ENCODE peak calls at places on chromosome 14, in four cellular contexts. T is adrenal gland; D is glutamatergic neuron; N is CD8-positive, alpha-beta T cell. B is an unnamed sample.

GRCh38 chr14:56199095-56199975 is 81.1 kb downstream of the PELI2 start:
- DNase-seq in D (no peak), T (peak), N (no peak), B (no peak)

GRCh38 chr14:85596562-85596961 is 66.6 kb downstream of the FLRT2 start:
- DNase-seq in D (no peak), N (no peak), T (no peak), B (no peak)

GRCh38 chr14:103199141-103199540 is 75.9 kb downstream of the TNFAIP2 start:
- DNase-seq in N (no peak), D (no peak), T (no peak), B (no peak)

GRCh38 chr14:22650960-22651521 is 6.9 kb upstream of the OR6J1 start:
- DNase-seq in N (no peak), T (no peak), D (no peak), B (no peak)

GRCh38 chr14:100307215-100308111 is 1.2 kb upstream of the SLC25A29 start:
- DNase-seq in D (peak), T (peak), N (no peak), B (peak)

GRCh38 chr14:53062856-53063255 is 90.3 kb downstream of the DDHD1 start:
- DNase-seq in N (no peak), T (no peak), D (no peak), B (no peak)

GRCh38 chr14:58280954-58281787 is 17.2 kb upstream of the ARID4A start:
- DNase-seq in N (no peak), D (no peak), T (peak), B (no peak)

GRCh38 chr14:23572841-23573240 is 5.2 kb upstream of the AP1G2 start:
- DNase-seq in T (no peak), N (no peak), D (no peak), B (no peak)

GRCh38 chr14:32618991-32619390 is 289.9 kb downstream of the AKAP6 start:
- DNase-seq in N (no peak), D (no peak), T (no peak), B (no peak)

GRCh38 chr14:66746316-66747006 is 238.5 kb downstream of the GPHN start:
- DNase-seq in T (peak), N (no peak), D (no peak), B (no peak)

GRCh38 chr14:26966942-26967341 is 369.1 kb upstream of the NOVA1 start:
- DNase-seq in N (no peak), D (no peak), T (no peak), B (no peak)

GRCh38 chr14:77199590-77199989 is 18.0 kb downstream of the TMEM63C start:
- DNase-seq in D (no peak), N (no peak), T (no peak), B (no peak)

GRCh38 chr14:62546862-62547474 is 498.3 kb downstream of the KCNH5 start:
- DNase-seq in T (no peak), N (no peak), D (no peak), B (no peak)

GRCh38 chr14:98244162-98244948 is 1027.6 kb downstream of the BCL11B start:
- DNase-seq in T (no peak), N (no peak), D (no peak), B (no peak)

GRCh38 chr14:105316968-105317498 is 2.5 kb downstream of the PACS2 start:
- DNase-seq in N (no peak), T (peak), D (no peak), B (no peak)

GRCh38 chr14:58572092-58572853 is 65.5 kb upstream of the DACT1 start:
- DNase-seq in N (no peak), D (no peak), T (no peak), B (no peak)

GRCh38 chr14:103504991-103505565 is 17.6 kb downstream of the CKB start:
- DNase-seq in D (no peak), T (peak), N (no peak), B (no peak)

GRCh38 chr14:71333705-71334104 is 426.4 kb downstream of the PCNX1 start:
- DNase-seq in N (no peak), T (no peak), D (no peak), B (no peak)

GRCh38 chr14:35193161-35193560 is 70.8 kb downstream of the PRORP start:
- DNase-seq in T (no peak), D (no peak), N (no peak), B (no peak)

GRCh38 chr14:50342211-50343080 is 30.3 kb downstream of the DMAC2L start:
- DNase-seq in N (peak), D (peak), T (peak), B (no peak)

GRCh38 chr14:88667555-88668273 is 104.9 kb downstream of the ZC3H14 start:
- DNase-seq in N (no peak), T (peak), D (peak), B (peak)

GRCh38 chr14:104403421-104404220 is 175.9 kb upstream of the C14orf180 start:
- DNase-seq in T (peak), N (no peak), D (no peak), B (no peak)

GRCh38 chr14:27945512-27945911 is 821.1 kb upstream of the FOXG1 start:
- DNase-seq in T (no peak), N (no peak), D (no peak), B (no peak)

GRCh38 chr14:72611956-72612500 is 281.9 kb downstream of the DPF3 start:
- DNase-seq in N (no peak), D (no peak), T (peak), B (peak)

GRCh38 chr14:99479903-99480855 is 480 bp downstream of the SETD3 start:
- DNase-seq in T (peak), D (peak), N (no peak), B (peak)

GRCh38 chr14:90756755-90757345 is 59.4 kb downstream of the TTC7B start:
- DNase-seq in T (no peak), D (no peak), N (no peak), B (no peak)

GRCh38 chr14:34501997-34502396 is 37.5 kb downstream of the EAPP start:
- DNase-seq in D (no peak), N (no peak), T (no peak), B (no peak)

GRCh38 chr14:34507459-34507858 is 32.0 kb downstream of the EAPP start:
- DNase-seq in N (no peak), T (no peak), D (no peak), B (no peak)

GRCh38 chr14:33435911-33436310 is 497.2 kb downstream of the NPAS3 start:
- DNase-seq in N (no peak), D (no peak), T (no peak), B (no peak)

GRCh38 chr14:36096090-36096489 is 80.4 kb downstream of the PTCSC3 start:
- DNase-seq in N (no peak), T (no peak), D (no peak), B (no peak)

GRCh38 chr14:76968621-76969063 is 59.9 kb downstream of the IRF2BPL start:
- DNase-seq in N (no peak), T (no peak), D (no peak), B (no peak)

GRCh38 chr14:76257842-76258397 is 106.2 kb downstream of the GPATCH2L start:
- DNase-seq in T (no peak), N (no peak), D (no peak), B (no peak)

GRCh38 chr14:68961361-68961760 is 17.7 kb downstream of the ACTN1 start:
- DNase-seq in T (no peak), D (no peak), N (no peak), B (no peak)
- TF ChIP-seq CTCF in T (no peak), D (no peak), N (no peak), B (no peak)

DNA sequence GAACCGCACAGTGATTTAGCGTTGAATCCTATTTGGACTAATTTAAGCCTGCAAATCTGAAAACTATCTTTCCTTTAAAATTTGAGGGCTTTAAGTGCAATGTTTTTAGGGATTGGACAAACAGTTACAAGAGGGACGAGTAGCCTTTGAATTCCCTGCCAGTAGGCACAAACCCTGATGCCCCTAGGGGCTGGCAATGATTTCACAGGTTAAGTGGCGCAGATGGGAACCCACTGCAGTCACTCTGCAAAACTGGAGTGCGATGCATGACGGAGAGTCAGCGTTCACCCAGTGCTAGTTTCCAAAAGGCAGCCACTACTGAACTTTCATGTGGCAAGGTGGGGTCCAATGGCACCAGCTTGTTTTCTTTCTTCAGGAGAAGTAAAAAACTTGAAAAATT is 99.4 kb upstream of the FRMD6 start:
- DNase-seq in T (no peak), N (no peak), D (peak), B (no peak)
- TF ChIP-seq CTCF in T (no peak), N (no peak), D (peak), B (peak)

DNA sequence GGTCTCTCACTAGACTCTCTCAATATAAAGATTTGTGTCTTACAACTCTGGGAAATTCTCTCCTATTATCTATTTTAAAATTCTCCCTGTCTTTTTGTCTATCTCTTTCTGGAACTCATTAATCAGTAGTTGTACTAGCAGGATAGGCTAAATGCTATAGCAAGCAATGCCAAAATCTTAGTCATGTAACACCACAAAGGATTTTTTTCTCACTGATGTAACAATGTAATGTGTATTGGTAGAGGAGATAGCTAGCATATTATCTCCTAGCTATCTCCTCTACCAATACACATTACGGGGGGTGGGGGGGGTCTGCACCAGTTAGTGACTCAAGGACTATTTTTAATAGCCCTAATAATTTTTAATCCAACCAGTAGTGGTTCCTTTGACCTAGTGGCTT is 225.4 kb downstream of the KLHL28 start:
- DNase-seq in D (no peak), N (no peak), T (no peak), B (no peak)
- TF ChIP-seq CTCF in D (no peak), N (no peak), T (no peak), B (no peak)

DNA sequence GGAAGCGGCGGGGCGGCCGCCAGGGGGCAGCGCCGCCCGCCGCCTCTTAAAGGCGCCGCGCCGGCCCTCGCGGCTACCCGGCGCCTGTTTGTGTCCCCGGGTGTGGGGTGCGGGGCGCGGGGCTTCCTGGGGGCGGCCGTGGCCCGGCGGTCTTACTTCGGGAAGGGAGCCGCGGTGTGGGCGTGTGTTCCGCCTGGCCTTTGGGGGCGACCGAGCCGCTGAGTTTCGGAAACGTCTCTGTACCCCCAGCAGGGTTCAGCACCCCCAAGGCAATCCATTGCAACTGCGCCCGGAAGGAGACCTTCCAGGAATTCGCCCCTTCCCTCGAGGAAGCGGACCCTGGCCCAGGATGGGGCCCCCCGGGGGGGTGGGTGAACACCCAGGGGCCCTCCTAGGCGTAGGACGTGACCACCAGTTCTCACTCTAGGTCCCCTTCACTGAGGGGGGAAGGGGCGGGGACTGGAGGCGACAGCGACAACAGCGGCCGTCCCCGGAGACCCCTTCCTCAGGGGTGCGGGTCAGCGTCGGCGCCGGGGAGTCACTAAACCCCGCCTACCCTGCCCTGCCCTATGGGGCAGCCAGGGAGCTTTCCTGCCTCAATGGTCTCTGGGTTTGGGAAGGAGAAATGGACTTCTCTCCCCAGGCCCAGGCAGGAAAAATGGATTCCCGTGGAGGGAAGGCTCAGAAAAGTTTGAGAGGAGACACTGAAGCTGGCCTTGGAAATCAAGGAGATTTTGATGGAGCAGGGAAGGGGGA is at the start of gene ITPK1:
- DNase-seq in N (peak), D (peak), T (peak), B (peak)
- TF ChIP-seq CTCF in N (no peak), D (peak), T (peak), B (peak)

GRCh38 chr14:60514378-60515243 is 5.7 kb downstream of the SIX6 start:
- DNase-seq in N (no peak), T (no peak), D (peak), B (peak)
- TF ChIP-seq CTCF in N (peak), T (peak), D (peak), B (peak)

B was measured in progenitor cell of endocrine pancreas.